ENCODE peak calls at places on chromosomes 5 and 9, in seven cellular contexts. K, V, X, Z, M, E and O are unnamed samples.

GRCh38 chr5:145775893-145776444 is 59.2 kb downstream of the PRELID2 start:
- DNase-seq in K (peak), V (peak), X (peak), Z (no peak), M (no peak), E (no peak), O (peak)

GRCh38 chr9:129027224-129027684 is 877 bp downstream of the SH3GLB2 start:
- DNase-seq in K (no peak), V (no peak), X (no peak), Z (no peak), M (no peak), E (no peak), O (no peak)

GRCh38 chr5:111454198-111454606 is 58.1 kb downstream of the STARD4 start:
- DNase-seq in K (peak), V (no peak), X (no peak), Z (no peak), M (no peak), E (no peak), O (peak)

GRCh38 chr5:67960939-67961338 is 254.6 kb upstream of the PIK3R1 start:
- DNase-seq in K (no peak), V (no peak), X (no peak), Z (no peak), M (no peak), E (no peak), O (no peak)

GRCh38 chr5:153896701-153897100 is 142.0 kb downstream of the FAM114A2 start:
- DNase-seq in K (peak), V (peak), X (no peak), Z (no peak), M (no peak), E (no peak), O (peak)

GRCh38 chr9:110952018-110952864 is 86.0 kb downstream of the LPAR1 start:
- DNase-seq in K (no peak), V (no peak), X (no peak), Z (no peak), M (no peak), E (no peak), O (no peak)

GRCh38 chr5:95626701-95627100 is 6.8 kb downstream of the GPR150 start:
- DNase-seq in K (no peak), V (no peak), X (no peak), Z (no peak), M (no peak), E (no peak), O (no peak)

GRCh38 chr9:135522931-135523330 is 1.7 kb downstream of the LCN1 start:
- DNase-seq in K (no peak), V (no peak), X (no peak), Z (no peak), M (no peak), E (no peak), O (no peak)

DNA sequence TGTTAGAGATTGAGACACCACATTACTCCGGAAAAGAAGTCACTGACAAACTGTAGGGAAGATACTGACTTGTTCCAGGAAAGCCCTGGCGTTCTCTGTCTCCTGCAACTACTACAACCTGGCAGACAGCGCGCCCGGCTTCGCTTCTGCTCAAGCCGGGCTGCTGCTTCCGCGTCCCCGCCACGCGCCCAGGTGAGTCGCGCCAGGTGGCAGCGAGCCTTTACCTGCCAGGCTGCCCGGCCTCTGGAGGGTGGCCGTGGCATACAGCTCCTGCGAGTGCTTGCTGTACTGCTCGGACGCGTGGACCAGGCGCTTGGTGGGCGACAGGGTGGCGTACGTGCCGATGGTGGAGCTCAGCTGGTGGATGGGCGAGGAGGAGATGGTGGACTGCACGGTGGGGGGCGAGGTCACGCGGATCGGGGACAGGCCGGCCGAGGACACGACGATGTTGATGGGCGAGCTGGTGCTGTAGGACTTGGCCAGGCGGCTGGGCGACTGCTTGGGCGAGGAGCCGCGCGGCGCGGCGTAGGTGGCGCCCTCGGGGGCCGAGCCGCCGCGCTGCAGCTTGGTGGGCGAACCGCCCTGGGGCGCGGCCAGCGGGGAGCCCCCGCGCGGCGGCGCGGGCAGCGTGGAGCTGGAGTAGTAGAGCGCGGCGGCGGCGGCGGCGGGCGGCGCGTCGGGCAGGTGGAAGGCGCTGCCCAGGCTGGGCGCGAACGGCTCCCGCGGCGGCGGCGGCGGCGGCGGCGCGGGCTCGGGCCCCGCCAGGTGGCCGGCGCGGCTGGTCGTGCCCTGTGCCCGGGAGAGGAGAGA is 519.6 kb downstream of the CTNND2 start:
- DNase-seq in K (peak), V (no peak), X (no peak), Z (peak), M (no peak), E (no peak), O (no peak)
- H3K4me3 ChIP-seq in K (no peak), V (peak), X (peak), Z (peak), M (no peak), E (no peak), O (peak)

GRCh38 chr5:115262405-115263247 is at the start of gene PGGT1B:
- DNase-seq in K (peak), V (peak), X (no peak), Z (peak), M (peak), E (peak), O (no peak)
- H3K4me3 ChIP-seq in K (peak), V (peak), X (peak), Z (peak), M (peak), E (peak), O (peak)

DNA sequence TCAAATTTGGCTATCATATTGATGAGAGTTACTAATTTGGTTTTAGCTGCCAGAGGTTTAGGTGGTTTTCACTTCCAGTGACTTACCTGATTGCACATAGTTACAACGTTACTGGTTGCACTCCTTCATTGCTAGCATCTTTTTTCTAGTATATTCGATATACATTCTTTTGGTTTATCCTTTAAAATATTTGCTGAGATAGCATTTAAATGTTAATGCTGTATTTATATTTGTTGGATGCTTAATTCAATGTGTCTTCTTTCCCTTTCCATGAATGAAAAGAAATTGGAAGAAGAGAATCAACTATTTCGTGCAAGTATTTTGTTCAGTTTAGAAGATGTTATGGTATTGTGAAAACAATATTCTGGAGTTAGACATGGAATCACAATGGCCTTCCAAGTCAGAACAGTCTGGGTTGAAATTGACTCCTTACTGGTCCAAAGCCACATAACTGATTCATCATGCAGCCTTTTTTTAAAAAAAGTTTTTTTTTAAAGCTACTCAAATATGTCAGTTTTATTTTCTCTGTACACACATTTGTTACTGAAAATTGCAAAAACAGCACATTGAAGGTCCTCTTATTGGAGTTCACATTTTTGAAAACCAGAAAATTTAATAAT is 2.2 kb downstream of the SPIN1 start:
- DNase-seq in K (peak), V (no peak), X (no peak), Z (no peak), M (no peak), E (no peak), O (no peak)
- H3K4me3 ChIP-seq in K (peak), V (peak), X (peak), Z (peak), M (no peak), E (no peak), O (no peak)

GRCh38 chr9:91837982-91838731 is 111.9 kb downstream of the ROR2 start:
- DNase-seq in K (peak), V (no peak), X (no peak), Z (no peak), M (no peak), E (no peak), O (no peak)
- H3K4me3 ChIP-seq in K (peak), V (no peak), X (no peak), Z (peak), M (no peak), E (no peak), O (no peak)

GRCh38 chr5:61322738-61323429 is 9.2 kb upstream of the ZSWIM6 start:
- DNase-seq in K (peak), V (no peak), X (no peak), Z (no peak), M (no peak), E (no peak), O (no peak)

GRCh38 chr5:61321650-61322049 is 10.4 kb upstream of the ZSWIM6 start:
- DNase-seq in K (no peak), V (no peak), X (no peak), Z (no peak), M (no peak), E (no peak), O (no peak)

GRCh38 chr5:61318374-61318773 is 13.7 kb upstream of the ZSWIM6 start:
- DNase-seq in K (no peak), V (no peak), X (no peak), Z (no peak), M (no peak), E (no peak), O (no peak)

GRCh38 chr5:61320860-61321259 is 11.2 kb upstream of the ZSWIM6 start:
- DNase-seq in K (no peak), V (no peak), X (no peak), Z (no peak), M (no peak), E (no peak), O (no peak)

GRCh38 chr5:61319388-61320146 is 12.5 kb upstream of the ZSWIM6 start:
- DNase-seq in K (peak), V (no peak), X (no peak), Z (no peak), M (no peak), E (no peak), O (no peak)
- H3K4me3 ChIP-seq in K (no peak), V (no peak), X (no peak), Z (no peak), M (no peak), E (no peak), O (no peak)

GRCh38 chr9:127185931-127186781 is 63.7 kb upstream of the ANGPTL2 start:
- DNase-seq in K (peak), V (peak), X (no peak), Z (peak), M (no peak), E (no peak), O (peak)
- H3K4me3 ChIP-seq in K (no peak), V (no peak), X (no peak), Z (no peak), M (no peak), E (no peak), O (no peak)

GRCh38 chr9:123373447-123373923 is 17.5 kb downstream of the CRB2 start:
- DNase-seq in K (no peak), V (no peak), X (no peak), Z (no peak), M (no peak), E (no peak), O (no peak)
- H3K4me3 ChIP-seq in K (no peak), V (no peak), X (no peak), Z (no peak), M (no peak), E (no peak), O (no peak)

DNA sequence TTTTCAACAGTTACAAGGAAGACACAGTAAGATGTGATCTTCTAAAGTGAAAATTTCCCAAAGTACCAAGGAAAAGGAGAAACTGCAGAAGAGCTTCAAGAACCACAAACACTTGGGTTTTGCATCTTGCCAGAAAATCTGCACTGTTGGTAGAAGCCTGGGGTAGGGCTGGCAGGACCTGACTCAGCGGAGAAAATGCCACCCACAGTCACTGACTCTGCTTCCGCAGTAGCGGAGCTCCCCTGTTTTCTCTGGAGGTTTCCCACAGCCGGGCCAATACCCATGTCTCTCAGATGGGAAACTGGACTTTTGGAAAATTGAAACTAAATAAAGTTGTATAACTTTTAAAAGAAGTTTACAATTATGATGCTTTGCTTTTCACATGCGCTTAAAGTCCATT is 104.2 kb downstream of the MEF2C start:
- DNase-seq in K (peak), V (peak), X (no peak), Z (no peak), M (no peak), E (no peak), O (no peak)
- H3K4me3 ChIP-seq in K (no peak), V (no peak), X (no peak), Z (no peak), M (no peak), E (no peak), O (no peak)

GRCh38 chr5:160105686-160106085 is 13.6 kb downstream of the PWWP2A start:
- DNase-seq in K (peak), V (no peak), X (no peak), Z (no peak), M (no peak), E (no peak), O (no peak)
- H3K4me3 ChIP-seq in K (no peak), V (no peak), X (no peak), Z (no peak), M (no peak), E (no peak), O (no peak)

GRCh38 chr9:98191210-98191609 is 1.2 kb downstream of the CORO2A start:
- DNase-seq in K (no peak), V (no peak), X (no peak), Z (no peak), M (no peak), E (no peak), O (no peak)
- H3K4me3 ChIP-seq in K (no peak), V (no peak), X (no peak), Z (peak), M (peak), E (peak), O (no peak)